ENCODE peak calls at places on chromosomes 6 and 20, in six cellular contexts. F is tibial nerve, O is cardiac fibroblast, I is left lung, X is ovary, Y is fibroblast of lung. C is an unnamed sample.

GRCh38 chr6:69232506-69233194 is 564.2 kb downstream of the LMBRD1 start:
- DNase-seq in F (peak; percentile 22), O (peak; percentile 70), I (peak; percentile 71), X (peak; percentile 44), Y (peak; percentile 65), C (no peak)

GRCh38 chr20:42366626-42367025 is 748.4 kb upstream of the CHD6 start:
- DNase-seq in F (no peak), O (no peak), I (no peak), X (no peak), Y (no peak), C (no peak)

GRCh38 chr20:36875702-36876472 is at the start of gene TLDC2:
- DNase-seq in F (no peak), O (no peak), I (no peak), X (no peak), Y (no peak), C (no peak)

GRCh38 chr6:83884523-83884922 is 25.0 kb downstream of the CYB5R4 start:
- DNase-seq in F (no peak), O (peak; percentile 67), I (no peak), X (no peak), Y (peak; percentile 45), C (no peak)

GRCh38 chr6:168188310-168188973 is 109.4 kb upstream of the FRMD1 start:
- DNase-seq in F (no peak), O (no peak), I (no peak), X (no peak), Y (no peak), C (no peak)

GRCh38 chr20:60057866-60058807 is 99.9 kb downstream of the CDH26 start:
- DNase-seq in F (no peak), O (peak; percentile 54), I (peak; percentile 74), X (no peak), Y (peak; percentile 72), C (no peak)

GRCh38 chr6:125102411-125102810 is 51.2 kb upstream of the TPD52L1 start:
- DNase-seq in F (no peak), O (no peak), I (no peak), X (no peak), Y (no peak), C (no peak)

GRCh38 chr20:48813930-48814546 is 13.8 kb downstream of the PREX1 start:
- DNase-seq in F (no peak), O (no peak), I (no peak), X (no peak), Y (no peak), C (no peak)

GRCh38 chr6:144585217-144585814 is 300.2 kb downstream of the UTRN start:
- DNase-seq in F (no peak), O (peak; percentile 67), I (no peak), X (no peak), Y (peak; percentile 32), C (no peak)

GRCh38 chr6:85143686-85144085 is 306.2 kb upstream of the NT5E start:
- DNase-seq in F (no peak), O (no peak), I (no peak), X (no peak), Y (no peak), C (no peak)

GRCh38 chr6:158538741-158539140 is 21.1 kb upstream of the TMEM181 start:
- DNase-seq in F (no peak), O (no peak), I (no peak), X (no peak), Y (no peak), C (no peak)

GRCh38 chr6:169977434-169978265 is 226.2 kb downstream of the ERMARD start:
- DNase-seq in F (no peak), O (no peak), I (no peak), X (no peak), Y (no peak), C (no peak)

GRCh38 chr6:1703923-1704322 is 94.2 kb downstream of the FOXC1 start:
- DNase-seq in F (no peak), O (no peak), I (no peak), X (no peak), Y (no peak), C (no peak)

GRCh38 chr6:153018355-153018754 is 15.8 kb upstream of the MTRF1L start:
- DNase-seq in F (no peak), O (no peak), I (no peak), X (no peak), Y (no peak), C (no peak)

GRCh38 chr20:38143646-38144554 is 21.2 kb downstream of the TGM2 start:
- DNase-seq in F (no peak), O (peak; percentile 89), I (peak; percentile 71), X (no peak), Y (peak; percentile 95), C (peak; percentile 52)

GRCh38 chr20:4068708-4069107 is 53.4 kb upstream of the RNF24 start:
- DNase-seq in F (no peak), O (peak; percentile 58), I (no peak), X (no peak), Y (peak; percentile 42), C (no peak)

GRCh38 chr6:143110996-143111395 is 50.3 kb downstream of the AIG1 start:
- DNase-seq in F (no peak), O (peak; percentile 51), I (no peak), X (no peak), Y (peak; percentile 41), C (no peak)

GRCh38 chr6:31829633-31830492 is 2.3 kb downstream of the HSPA1B start:
- DNase-seq in F (no peak), O (peak; percentile 72), I (peak; percentile 44), X (peak; percentile 57), Y (no peak), C (no peak)

GRCh38 chr6:138007014-138007472 is 100.2 kb downstream of the PERP start:
- DNase-seq in F (no peak), O (peak; percentile 57), I (no peak), X (no peak), Y (peak; percentile 48), C (no peak)
- TF ChIP-seq CTCF in F (peak; percentile 43), O (peak; percentile 78), I (peak; percentile 26), X (no peak), Y (peak; percentile 79), C (no peak)

GRCh38 chr6:45437441-45437820 is 59.7 kb upstream of the SUPT3H start:
- DNase-seq in F (no peak), O (no peak), I (no peak), X (no peak), Y (no peak), C (no peak)

GRCh38 chr6:45438849-45439406 is 61.2 kb upstream of the SUPT3H start:
- DNase-seq in F (no peak), O (peak; percentile 94), I (no peak), X (no peak), Y (peak; percentile 95), C (no peak)

GRCh38 chr6:45436544-45437440 is 59.1 kb upstream of the SUPT3H start:
- DNase-seq in F (no peak), O (peak; percentile 87), I (no peak), X (no peak), Y (peak; percentile 94), C (no peak)

GRCh38 chr6:45439459-45439858 is 61.7 kb upstream of the SUPT3H start:
- DNase-seq in F (no peak), O (no peak), I (no peak), X (no peak), Y (no peak), C (no peak)

DNA sequence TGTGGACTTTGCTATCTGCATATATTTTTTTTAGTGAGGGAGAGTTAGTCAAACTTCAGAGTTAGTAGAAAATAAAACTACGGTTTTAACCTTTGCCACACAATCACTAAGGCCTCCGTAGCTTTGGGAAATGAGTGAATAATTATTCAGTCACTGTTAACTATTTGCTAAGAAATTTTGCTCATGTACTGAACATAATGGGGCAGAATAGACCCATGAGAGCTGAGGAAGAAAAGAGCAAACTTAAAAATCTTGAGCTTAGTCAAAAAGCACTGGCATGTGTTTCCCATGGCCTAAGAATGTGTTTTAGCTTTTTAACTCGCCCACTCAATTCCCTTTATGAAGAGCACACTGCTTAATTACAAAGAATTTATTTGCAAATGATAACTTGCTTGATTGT is 60.4 kb upstream of the SUPT3H start:
- DNase-seq in F (no peak), O (no peak), I (no peak), X (no peak), Y (peak; percentile 41), C (no peak)
- TF ChIP-seq CTCF in F (no peak), O (no peak), I (no peak), X (no peak), Y (no peak), C (no peak)

GRCh38 chr20:62395311-62396242 is 8.7 kb downstream of the RPS21 start:
- DNase-seq in F (no peak), O (no peak), I (no peak), X (no peak), Y (no peak), C (no peak)
- TF ChIP-seq CTCF in F (no peak), O (no peak), I (no peak), X (no peak), Y (no peak), C (no peak)

DNA sequence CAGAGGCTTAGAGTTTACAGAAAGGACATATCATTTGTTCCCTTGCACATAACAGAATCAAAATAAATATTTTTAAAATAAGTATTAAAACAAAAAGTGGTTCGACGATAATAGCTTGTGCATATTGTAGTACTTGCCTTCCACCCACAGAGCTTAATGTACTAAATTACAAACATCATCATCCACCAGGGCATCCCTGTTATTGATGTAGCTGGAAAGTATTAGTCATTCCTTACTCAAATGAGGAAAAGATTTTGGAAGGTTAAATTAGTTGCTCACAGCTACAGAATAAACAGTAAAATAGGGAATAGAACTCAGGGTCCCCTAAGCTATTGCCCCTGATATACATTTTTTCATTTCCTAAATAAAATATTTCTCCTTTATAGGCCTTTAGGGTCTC is 150.3 kb downstream of the PTPRK start:
- DNase-seq in F (no peak), O (peak; percentile 75), I (no peak), X (no peak), Y (peak; percentile 80), C (no peak)
- TF ChIP-seq CTCF in F (no peak), O (no peak), I (no peak), X (peak; percentile 23), Y (no peak), C (no peak)

GRCh38 chr6:109187399-109188114 is 92.2 kb downstream of the CEP57L1 start:
- DNase-seq in F (peak; percentile 27), O (peak; percentile 59), I (peak; percentile 41), X (peak; percentile 37), Y (peak; percentile 21), C (no peak)

GRCh38 chr6:109186012-109186411 is 90.7 kb downstream of the CEP57L1 start:
- DNase-seq in F (no peak), O (no peak), I (no peak), X (no peak), Y (no peak), C (no peak)

GRCh38 chr6:109184638-109185037 is 89.3 kb downstream of the CEP57L1 start:
- DNase-seq in F (no peak), O (no peak), I (no peak), X (no peak), Y (no peak), C (no peak)

GRCh38 chr6:109192865-109193264 is 97.6 kb downstream of the CEP57L1 start:
- DNase-seq in F (no peak), O (no peak), I (no peak), X (no peak), Y (no peak), C (no peak)

DNA sequence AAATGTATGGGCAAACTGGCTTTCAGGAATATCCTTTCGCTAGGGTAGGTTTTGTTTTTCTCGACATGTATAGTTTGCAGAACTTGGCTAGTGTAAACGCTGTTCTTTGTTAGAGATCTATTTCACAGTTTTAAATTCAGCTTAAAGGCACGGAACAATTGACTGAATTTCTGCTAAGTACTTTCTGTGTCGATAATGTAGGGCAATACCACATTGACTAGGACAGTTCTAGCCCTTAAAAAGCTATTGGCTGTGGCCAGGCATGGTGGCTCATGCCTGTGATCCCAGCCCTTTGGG is 92.8 kb downstream of the CEP57L1 start:
- DNase-seq in F (no peak), O (no peak), I (no peak), X (no peak), Y (no peak), C (no peak)
- TF ChIP-seq CTCF in F (no peak), O (no peak), I (no peak), X (no peak), Y (no peak), C (no peak)

GRCh38 chr20:58611236-58612020 is 39.7 kb upstream of the STX16 start:
- DNase-seq in F (no peak), O (no peak), I (no peak), X (no peak), Y (no peak), C (no peak)
- TF ChIP-seq CTCF in F (no peak), O (no peak), I (no peak), X (no peak), Y (no peak), C (no peak)

C was measured in omental fat pad.